ENCODE peak calls at places on chromosome 15, in four cellular contexts. One of them, this sample, is unnamed. For H3K4me1, the result is how much of the 10 kb centered on the place peaks cover.

GRCh38 chr15:29289179-29289578 is 19.6 kb upstream of the NSMCE3 start:
- DNase-seq in CD8-positive, alpha-beta T cell: no peak
- DNase-seq in lower lobe of right lung: no peak
- DNase-seq in body of pancreas: no peak
- DNase-seq in this sample: no peak

GRCh38 chr15:79090487-79091203 is at the start of gene RASGRF1:
- DNase-seq in body of pancreas: no peak
- DNase-seq in lower lobe of right lung: no peak
- DNase-seq in CD8-positive, alpha-beta T cell: no peak
- DNase-seq in this sample: no peak

GRCh38 chr15:80556694-80557367 is 138.3 kb upstream of the ABHD17C start:
- DNase-seq in body of pancreas: no peak
- DNase-seq in CD8-positive, alpha-beta T cell: no peak
- DNase-seq in lower lobe of right lung: peak
- DNase-seq in this sample: peak

GRCh38 chr15:24878153-24878552 is 76.6 kb upstream of the SNRPN start:
- DNase-seq in body of pancreas: peak
- DNase-seq in CD8-positive, alpha-beta T cell: no peak
- DNase-seq in lower lobe of right lung: peak
- DNase-seq in this sample: peak

GRCh38 chr15:62622775-62623174 is 419.8 kb upstream of the TPM1 start:
- DNase-seq in lower lobe of right lung: no peak
- DNase-seq in CD8-positive, alpha-beta T cell: no peak
- DNase-seq in body of pancreas: no peak
- DNase-seq in this sample: no peak

GRCh38 chr15:97235285-97235985 is 725.1 kb upstream of the ARRDC4 start:
- DNase-seq in CD8-positive, alpha-beta T cell: no peak
- DNase-seq in lower lobe of right lung: no peak
- DNase-seq in body of pancreas: peak
- DNase-seq in this sample: no peak

GRCh38 chr15:99507016-99507731 is 58.6 kb upstream of the MEF2A start:
- DNase-seq in body of pancreas: peak
- DNase-seq in lower lobe of right lung: no peak
- DNase-seq in CD8-positive, alpha-beta T cell: no peak
- DNase-seq in this sample: no peak

GRCh38 chr15:67914537-67915373 is 74.9 kb upstream of the RNU6-1 start:
- DNase-seq in lower lobe of right lung: peak
- DNase-seq in CD8-positive, alpha-beta T cell: no peak
- DNase-seq in body of pancreas: peak
- DNase-seq in this sample: peak

GRCh38 chr15:79967331-79968182 is 3.4 kb downstream of the BCL2A1 start:
- DNase-seq in CD8-positive, alpha-beta T cell: no peak
- DNase-seq in body of pancreas: no peak
- DNase-seq in lower lobe of right lung: no peak
- DNase-seq in this sample: no peak

GRCh38 chr15:71705151-71705550 is 105.2 kb upstream of the NR2E3 start:
- DNase-seq in body of pancreas: no peak
- DNase-seq in CD8-positive, alpha-beta T cell: no peak
- DNase-seq in lower lobe of right lung: no peak
- DNase-seq in this sample: no peak

GRCh38 chr15:62928242-62928995 is 114.1 kb upstream of the TPM1 start:
- DNase-seq in CD8-positive, alpha-beta T cell: no peak
- DNase-seq in lower lobe of right lung: no peak
- DNase-seq in body of pancreas: no peak
- DNase-seq in this sample: no peak

GRCh38 chr15:98625614-98626013 is 22.7 kb upstream of the IGF1R start:
- DNase-seq in body of pancreas: no peak
- DNase-seq in CD8-positive, alpha-beta T cell: no peak
- DNase-seq in lower lobe of right lung: no peak
- DNase-seq in this sample: no peak

GRCh38 chr15:52417501-52417900 is 111.2 kb downstream of the MYO5A start:
- DNase-seq in body of pancreas: no peak
- DNase-seq in lower lobe of right lung: no peak
- DNase-seq in CD8-positive, alpha-beta T cell: no peak
- DNase-seq in this sample: no peak

DNA sequence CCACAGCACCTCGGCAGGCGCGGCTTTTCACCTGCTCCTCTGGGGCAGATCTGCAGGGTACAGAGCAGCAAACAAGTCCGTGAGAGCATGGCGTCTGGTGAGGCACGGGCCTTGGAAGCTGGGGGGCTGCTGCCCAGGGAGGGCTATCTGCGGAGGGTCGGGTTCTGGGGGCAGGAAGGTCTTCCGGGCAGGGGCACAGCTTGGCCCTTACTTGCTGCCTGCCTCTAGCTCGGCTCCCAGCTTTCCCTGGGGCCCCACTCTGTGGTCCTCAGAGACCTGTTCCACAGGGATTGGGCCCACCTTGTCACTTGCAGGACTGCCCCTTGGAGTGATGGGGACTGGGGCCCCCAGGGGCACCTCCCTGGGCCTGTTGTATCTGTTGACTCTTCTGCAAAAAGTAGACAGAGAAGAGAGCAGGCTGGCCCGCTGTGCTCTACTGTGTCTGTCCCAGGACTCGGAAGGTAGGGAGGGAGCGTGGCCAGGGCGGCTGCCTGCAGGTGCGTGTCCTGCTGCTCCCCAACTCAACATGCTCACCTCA is 84.1 kb downstream of the TBC1D2B start:
- DNase-seq in body of pancreas: no peak
- DNase-seq in CD8-positive, alpha-beta T cell: no peak
- DNase-seq in lower lobe of right lung: peak
- DNase-seq in this sample: peak
- H3K4me1 ChIP-seq in body of pancreas: half or more
- H3K4me1 ChIP-seq in CD8-positive, alpha-beta T cell: under half
- H3K4me1 ChIP-seq in lower lobe of right lung: under half
- H3K4me1 ChIP-seq in this sample: under half

GRCh38 chr15:56286213-56286612 is 42.5 kb upstream of the RFX7 start:
- DNase-seq in lower lobe of right lung: no peak
- DNase-seq in body of pancreas: no peak
- DNase-seq in CD8-positive, alpha-beta T cell: no peak
- DNase-seq in this sample: no peak
- TF ChIP-seq CTCF in lower lobe of right lung: no peak
- TF ChIP-seq CTCF in body of pancreas: no peak
- TF ChIP-seq CTCF in CD8-positive, alpha-beta T cell: no peak
- TF ChIP-seq CTCF in this sample: no peak

DNA sequence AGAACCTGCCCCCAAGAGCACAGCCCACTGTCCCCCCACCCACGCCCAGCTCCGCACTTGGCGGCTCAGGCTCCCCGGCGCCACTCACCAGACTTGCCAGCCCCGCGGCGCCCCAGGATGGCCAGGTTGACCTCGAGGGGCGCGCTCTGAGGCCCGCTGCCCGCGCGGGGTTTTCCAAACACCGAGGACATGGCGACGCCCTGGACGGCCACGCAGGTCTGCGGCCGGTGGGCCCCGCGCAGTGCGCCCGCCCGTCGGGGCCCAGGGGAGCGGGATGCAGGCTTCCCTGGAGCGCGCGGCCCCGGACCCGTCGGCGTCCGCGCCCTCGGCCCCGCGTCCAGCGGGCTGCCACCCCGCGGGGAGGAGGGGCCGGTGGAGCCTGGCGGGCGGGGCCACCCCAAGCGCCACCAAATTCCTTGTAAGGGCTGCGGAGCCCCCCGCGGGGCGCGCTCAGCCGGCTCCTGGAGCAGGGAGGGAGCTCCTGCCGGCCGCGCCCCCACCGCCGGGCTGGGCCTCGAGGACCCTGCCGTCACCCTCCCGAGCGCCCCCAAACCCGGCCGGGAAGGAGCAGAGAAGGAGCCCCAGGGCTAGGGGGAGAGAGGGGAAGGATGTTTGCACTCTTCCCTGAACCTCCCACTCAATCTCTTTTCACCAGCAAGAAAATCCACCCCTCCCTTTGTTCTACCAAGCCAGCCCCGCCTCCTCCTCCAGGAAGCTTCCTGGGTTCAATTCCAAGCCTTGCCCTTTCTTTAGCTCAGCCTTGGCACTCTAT is at the start of gene RASL12:
- DNase-seq in lower lobe of right lung: peak
- DNase-seq in CD8-positive, alpha-beta T cell: no peak
- DNase-seq in body of pancreas: no peak
- DNase-seq in this sample: no peak
- H3K4me1 ChIP-seq in lower lobe of right lung: under half
- H3K4me1 ChIP-seq in CD8-positive, alpha-beta T cell: under half
- H3K4me1 ChIP-seq in body of pancreas: under half
- H3K4me1 ChIP-seq in this sample: under half

GRCh38 chr15:61367953-61368352 is 138.9 kb upstream of the RORA start:
- DNase-seq in CD8-positive, alpha-beta T cell: no peak
- DNase-seq in lower lobe of right lung: no peak
- DNase-seq in body of pancreas: no peak
- DNase-seq in this sample: no peak
- TF ChIP-seq CTCF in CD8-positive, alpha-beta T cell: no peak
- TF ChIP-seq CTCF in lower lobe of right lung: no peak
- TF ChIP-seq CTCF in body of pancreas: no peak
- TF ChIP-seq CTCF in this sample: no peak